ENCODE peak calls at places on chromosomes 6 and 20, in four cellular contexts. Y is K562, H is A549, V is GM12878. G is an unnamed sample.

GRCh38 chr20:4814696-4815252 is 93.1 kb downstream of the PRND start:
- DNase-seq in H (no peak), V (peak), Y (no peak), G (no peak)

GRCh38 chr20:7893019-7893730 is 47.1 kb downstream of the HAO1 start:
- DNase-seq in H (no peak), Y (no peak), V (no peak), G (no peak)

GRCh38 chr6:155646443-155646842 is 190.8 kb upstream of the NOX3 start:
- DNase-seq in V (no peak), Y (no peak), H (no peak), G (peak)

GRCh38 chr6:150074651-150075416 is 5.9 kb upstream of the ULBP3 start:
- DNase-seq in V (no peak), H (no peak), Y (no peak), G (no peak)

GRCh38 chr6:90062667-90063066 is 168.4 kb downstream of the GJA10 start:
- DNase-seq in H (no peak), V (no peak), Y (no peak), G (no peak)

GRCh38 chr20:32522775-32523612 is 62.1 kb downstream of the NOL4L start:
- DNase-seq in V (no peak), Y (no peak), H (no peak), G (peak)

GRCh38 chr6:28978959-28979561 is 26.1 kb downstream of the ZNF311 start:
- DNase-seq in Y (no peak), V (peak), H (no peak), G (no peak)

GRCh38 chr20:8933391-8933807 is 135.5 kb upstream of the PLCB4 start:
- DNase-seq in H (no peak), V (no peak), Y (no peak), G (no peak)

GRCh38 chr20:46512943-46513844 is at the start of gene ZNF334:
- DNase-seq in V (no peak), Y (peak), H (no peak), G (peak)

GRCh38 chr20:1947535-1947846 is 46.4 kb downstream of the PDYN start:
- DNase-seq in Y (no peak), V (no peak), H (no peak), G (no peak)

GRCh38 chr20:23884136-23884770 is 4.7 kb upstream of the CST5 start:
- DNase-seq in Y (no peak), V (no peak), H (no peak), G (no peak)

GRCh38 chr6:169266746-169267629 is 13.3 kb upstream of the THBS2 start:
- DNase-seq in H (no peak), V (no peak), Y (no peak), G (peak)

GRCh38 chr6:34414999-34415858 is 10.6 kb downstream of the RPS10 start:
- DNase-seq in Y (peak), V (no peak), H (no peak), G (peak)

GRCh38 chr20:62149532-62150235 is 6.1 kb downstream of the SS18L1 start:
- DNase-seq in V (no peak), H (no peak), Y (no peak), G (peak)

GRCh38 chr20:40103420-40103819 is 585.6 kb downstream of the MAFB start:
- DNase-seq in V (no peak), H (no peak), Y (no peak), G (no peak)

GRCh38 chr20:22555791-22556564 is 28.4 kb downstream of the FOXA2 start:
- DNase-seq in Y (no peak), H (no peak), V (no peak), G (no peak)

GRCh38 chr6:8539446-8539845 is 104.1 kb upstream of the SLC35B3 start:
- DNase-seq in V (no peak), H (no peak), Y (no peak), G (no peak)

GRCh38 chr6:133411757-133412156 is 170.6 kb downstream of the EYA4 start:
- DNase-seq in H (no peak), Y (no peak), V (no peak), G (no peak)

GRCh38 chr20:56440346-56441007 is 27.9 kb upstream of the RTF2 start:
- DNase-seq in V (peak), H (no peak), Y (no peak), G (no peak)

GRCh38 chr6:160188773-160189172 is 67.2 kb downstream of the SLC22A1 start:
- DNase-seq in V (no peak), H (no peak), Y (no peak), G (no peak)

GRCh38 chr6:33481192-33481591 is 26.8 kb downstream of the ZBTB9 start:
- DNase-seq in H (no peak), V (no peak), Y (no peak), G (no peak)

GRCh38 chr6:151847064-151847463 is 39.6 kb downstream of the ESR1 start:
- DNase-seq in H (no peak), V (no peak), Y (no peak), G (peak)

GRCh38 chr6:15114061-15114460 is 131.8 kb upstream of the JARID2 start:
- DNase-seq in Y (no peak), H (no peak), V (no peak), G (no peak)

GRCh38 chr20:53597521-53598120 is 4.0 kb upstream of the ZNF217 start:
- DNase-seq in Y (no peak), V (no peak), H (no peak), G (no peak)

GRCh38 chr6:11201015-11201414 is 31.5 kb downstream of the NEDD9 start:
- DNase-seq in Y (no peak), H (no peak), V (no peak), G (no peak)

GRCh38 chr6:11197175-11197535 is 35.3 kb downstream of the NEDD9 start:
- DNase-seq in V (no peak), Y (no peak), H (no peak), G (peak)

GRCh38 chr6:11197846-11198245 is 34.6 kb downstream of the NEDD9 start:
- DNase-seq in Y (no peak), V (no peak), H (no peak), G (no peak)

GRCh38 chr6:11200356-11200755 is 32.1 kb downstream of the NEDD9 start:
- DNase-seq in V (no peak), Y (no peak), H (no peak), G (peak)

DNA sequence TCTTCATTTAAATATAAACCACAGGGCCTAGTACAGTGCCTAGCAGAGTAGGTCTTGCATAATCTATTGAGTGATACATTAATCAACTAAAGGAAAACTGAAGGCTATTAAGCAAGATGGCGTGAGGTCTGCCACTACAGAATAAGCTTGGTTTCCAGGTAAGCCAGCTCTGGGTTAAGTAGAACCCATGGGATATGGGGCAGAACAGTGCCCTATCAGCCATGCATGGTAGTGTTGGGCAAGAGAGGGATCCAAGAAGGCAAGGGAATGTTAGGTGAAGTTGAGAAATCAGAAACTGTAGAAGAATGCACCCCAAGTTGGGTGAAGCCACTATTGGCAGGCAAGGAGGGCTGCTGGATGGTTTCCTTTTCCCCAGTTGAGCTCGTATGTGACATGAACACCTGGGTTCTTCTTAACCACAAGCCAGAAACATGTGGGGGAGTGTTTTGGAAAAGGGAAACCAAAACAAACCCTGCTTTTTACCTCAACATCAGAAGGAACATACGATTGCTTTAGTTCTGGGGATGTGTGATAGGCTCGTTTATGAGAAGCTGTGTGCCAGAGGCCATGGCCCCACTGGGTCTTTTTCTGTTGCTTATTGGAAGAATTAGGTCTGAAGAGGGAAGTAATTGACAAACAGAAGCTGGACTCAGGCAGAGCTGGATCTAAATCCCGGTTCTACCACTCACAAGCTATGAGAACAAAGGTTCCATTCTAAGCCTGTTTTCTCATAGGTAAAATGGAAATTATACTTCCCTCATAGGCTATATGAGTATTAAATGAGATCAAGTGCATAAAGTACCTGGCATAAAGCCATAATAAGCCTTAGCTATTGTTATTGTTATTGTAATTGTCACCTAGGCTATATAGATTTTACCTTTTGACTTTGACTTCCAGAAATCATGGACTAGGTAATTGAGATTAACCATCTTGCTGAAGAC is 33.5 kb downstream of the NEDD9 start:
- DNase-seq in H (no peak), Y (no peak), V (no peak), G (no peak)
- TF ChIP-seq ELK1 in H (no peak), Y (no peak), V (no peak), G (no peak)

GRCh38 chr6:125050663-125051318 is 88.6 kb downstream of the RNF217 start:
- DNase-seq in V (no peak), H (no peak), Y (no peak), G (peak)
- TF ChIP-seq ELK1 in V (no peak), H (no peak), Y (no peak), G (no peak)

DNA sequence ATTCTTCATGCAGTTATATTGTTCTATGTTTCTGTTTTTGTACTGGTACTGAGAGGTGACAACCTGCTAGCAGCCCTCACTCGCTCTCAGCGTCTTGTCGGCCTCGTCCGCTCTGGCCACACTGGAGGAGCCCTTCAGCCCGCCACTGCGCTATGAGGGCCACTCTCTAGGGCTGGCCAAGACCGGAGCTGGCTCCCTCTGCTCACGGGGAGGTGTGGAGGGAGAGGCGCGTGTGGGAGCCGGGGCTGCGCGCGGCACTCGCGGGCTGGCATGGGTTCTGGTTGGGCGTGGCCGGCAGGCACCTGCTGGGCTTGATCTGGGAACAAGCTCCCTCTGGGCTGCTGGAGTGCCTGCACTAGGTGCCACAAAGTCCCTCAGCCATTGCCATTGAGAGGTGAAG is 1323.8 kb upstream of the EYS start:
- DNase-seq in V (no peak), H (no peak), Y (no peak), G (no peak)
- TF ChIP-seq ELK1 in V (no peak), H (no peak), Y (no peak), G (no peak)

DNA sequence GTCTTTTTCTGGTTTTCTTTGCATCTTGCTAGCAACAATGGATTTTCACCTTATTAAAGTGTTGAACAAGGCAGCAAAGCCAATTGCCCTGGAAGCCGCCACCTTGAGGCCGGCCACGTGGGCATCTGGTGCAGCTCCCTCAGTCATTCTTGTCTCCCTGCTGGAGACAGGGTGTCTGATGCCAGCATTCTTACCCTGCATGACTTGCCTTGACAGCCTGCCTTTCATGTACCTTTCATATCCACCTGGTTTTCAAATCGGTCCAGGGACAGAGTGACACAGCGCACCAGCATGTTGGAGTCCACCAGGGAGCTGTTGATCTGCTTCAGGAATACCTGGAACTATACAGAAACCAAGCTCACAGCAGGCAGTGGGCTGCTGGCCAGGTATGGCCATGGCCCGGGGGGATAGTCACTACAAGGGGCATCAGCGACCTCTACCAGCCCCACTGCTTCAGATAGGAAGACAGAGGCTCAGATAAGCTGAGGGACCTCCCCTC is 49.8 kb downstream of the MYH7B start:
- DNase-seq in Y (no peak), V (no peak), H (no peak), G (no peak)
- TF ChIP-seq ELK1 in Y (no peak), V (no peak), H (no peak), G (no peak)

G was measured in IMR-90.